ENCODE peak calls at places on chromosomes 4 and X, in seven cellular contexts. V is EH; D is AG08396; N is stimulated activated CD8-positive, alpha-beta memory T cell treated with anti-CD3 and anti-CD28 coated beads, Interleukin-7, amount 100 ng/mL, for 1 hour; E is COR-L47; L is D341Med; S is upper lobe of right lung. C is an unnamed sample.

GRCh38 chrX:55127692-55128091 is 38.9 kb downstream of the PAGE2 start:
- DNase-seq in V (peak), D (no peak), N (no peak), E (no peak), L (no peak), S (no peak), C (no peak)

GRCh38 chr4:10808591-10808990 is 124.0 kb upstream of the CLNK start:
- DNase-seq in V (peak), D (peak), N (no peak), E (no peak), L (no peak), S (no peak), C (peak)

GRCh38 chr4:82797591-82798081 is 960 bp downstream of the SCD5 start:
- DNase-seq in V (peak), D (peak), N (no peak), E (peak), L (peak), S (no peak), C (no peak)

GRCh38 chrX:70427360-70427759 is 4.2 kb downstream of the GDPD2 start:
- DNase-seq in V (no peak), D (no peak), N (no peak), E (no peak), L (no peak), S (no peak), C (no peak)

GRCh38 chrX:104013606-104014005 is at the start of gene H2BW1:
- DNase-seq in V (no peak), D (no peak), N (no peak), E (no peak), L (no peak), S (no peak), C (no peak)

GRCh38 chr4:56129431-56129861 is 180.7 kb downstream of the CEP135 start:
- DNase-seq in V (no peak), D (no peak), N (no peak), E (peak), L (peak), S (peak), C (no peak)

GRCh38 chrX:68942797-68943196 is 114.0 kb downstream of the EFNB1 start:
- DNase-seq in V (no peak), D (no peak), N (no peak), E (no peak), L (no peak), S (no peak), C (no peak)

GRCh38 chr4:159655547-159655946 is 552.7 kb downstream of the RAPGEF2 start:
- DNase-seq in V (no peak), D (no peak), N (no peak), E (no peak), L (no peak), S (no peak), C (no peak)

GRCh38 chrX:103124284-103124683 is 31.3 kb upstream of the NXF3 start:
- DNase-seq in V (no peak), D (no peak), N (no peak), E (no peak), L (no peak), S (no peak), C (no peak)

GRCh38 chr4:125244848-125245450 is 69.8 kb upstream of the FAT4 start:
- DNase-seq in V (peak), D (peak), N (no peak), E (peak), L (no peak), S (no peak), C (peak)

GRCh38 chr4:137905930-137906329 is 336.2 kb downstream of the SLC7A11 start:
- DNase-seq in V (peak), D (no peak), N (no peak), E (no peak), L (no peak), S (no peak), C (no peak)

GRCh38 chr4:123672987-123673386 is 276.4 kb downstream of the SPRY1 start:
- DNase-seq in V (peak), D (no peak), N (no peak), E (no peak), L (no peak), S (no peak), C (no peak)

GRCh38 chr4:84928089-84928488 is 38.4 kb downstream of the WDFY3 start:
- DNase-seq in V (no peak), D (no peak), N (no peak), E (no peak), L (no peak), S (no peak), C (no peak)

GRCh38 chr4:184102927-184103326 is 114.7 kb downstream of the ENPP6 start:
- DNase-seq in V (no peak), D (no peak), N (no peak), E (no peak), L (no peak), S (no peak), C (no peak)

GRCh38 chr4:152217896-152218295 is 318.0 kb downstream of the FBXW7 start:
- DNase-seq in V (no peak), D (no peak), N (no peak), E (no peak), L (no peak), S (no peak), C (no peak)

GRCh38 chr4:163566257-163566656 is 71.8 kb downstream of the TMA16 start:
- DNase-seq in V (no peak), D (no peak), N (no peak), E (no peak), L (peak), S (no peak), C (no peak)

GRCh38 chrX:150503898-150504219 is 64.6 kb upstream of the MTM1 start:
- DNase-seq in V (peak), D (no peak), N (no peak), E (no peak), L (no peak), S (peak), C (no peak)

GRCh38 chr4:76990288-76991080 is 40.9 kb downstream of the SEPTIN11 start:
- DNase-seq in V (peak), D (peak), N (no peak), E (no peak), L (no peak), S (no peak), C (no peak)

GRCh38 chr4:59222231-59222630 is 1977.9 kb upstream of the ADGRL3 start:
- DNase-seq in V (no peak), D (no peak), N (no peak), E (no peak), L (no peak), S (no peak), C (no peak)

GRCh38 chrX:102746134-102746584 is 25.6 kb downstream of the GPRASP3 start:
- DNase-seq in V (peak), D (peak), N (no peak), E (peak), L (no peak), S (peak), C (no peak)

GRCh38 chr4:145808021-145808650 is 128.2 kb downstream of the C4orf51 start:
- DNase-seq in V (peak), D (peak), N (no peak), E (no peak), L (no peak), S (no peak), C (no peak)

C was measured in NCI-H1092.